ENCODE peak calls at places on chromosomes 4 and X, in seven cellular contexts. M, F, W, U, A, L and Z are unnamed samples.

GRCh38 chr4:113457886-113458285 is 303.7 kb downstream of the CAMK2D start:
- DNase-seq in M (no peak), F (no peak), W (no peak), U (no peak), A (no peak), L (no peak), Z (no peak)

GRCh38 chr4:14234330-14234729 is 606.8 kb upstream of the BOD1L1 start:
- DNase-seq in M (no peak), F (peak), W (no peak), U (no peak), A (no peak), L (no peak), Z (no peak)

GRCh38 chrX:104085919-104086318 is 9.9 kb upstream of the TMSB15C start:
- DNase-seq in M (no peak), F (no peak), W (no peak), U (no peak), A (no peak), L (peak), Z (no peak)

GRCh38 chr4:33940281-33940680 is 2304.0 kb downstream of the ARAP2 start:
- DNase-seq in M (no peak), F (peak), W (no peak), U (no peak), A (no peak), L (no peak), Z (no peak)

GRCh38 chrX:78527263-78527662 is 131.9 kb downstream of the RTL3 start:
- DNase-seq in M (no peak), F (peak), W (no peak), U (peak), A (no peak), L (no peak), Z (no peak)

GRCh38 chr4:6886886-6887285 is 22.7 kb upstream of the TBC1D14 start:
- DNase-seq in M (no peak), F (no peak), W (no peak), U (no peak), A (peak), L (no peak), Z (no peak)

GRCh38 chrX:108018659-108019381 is 26.0 kb upstream of the VSIG1 start:
- DNase-seq in M (no peak), F (no peak), W (no peak), U (peak), A (no peak), L (no peak), Z (no peak)

GRCh38 chr4:159210975-159211374 is 108.1 kb downstream of the RAPGEF2 start:
- DNase-seq in M (no peak), F (no peak), W (no peak), U (no peak), A (no peak), L (no peak), Z (no peak)

GRCh38 chrX:41313419-41313818 is 20.5 kb upstream of the DDX3X start:
- DNase-seq in M (no peak), F (peak), W (no peak), U (no peak), A (no peak), L (peak), Z (no peak)

GRCh38 chr4:48779095-48779997 is 733 bp downstream of the FRYL start:
- DNase-seq in M (no peak), F (peak), W (peak), U (peak), A (peak), L (peak), Z (peak)

GRCh38 chr4:56077676-56078075 is 128.9 kb downstream of the CEP135 start:
- DNase-seq in M (no peak), F (no peak), W (no peak), U (no peak), A (no peak), L (no peak), Z (no peak)

GRCh38 chrX:131633285-131633917 is 89.5 kb downstream of the OR13H1 start:
- DNase-seq in M (peak), F (peak), W (peak), U (peak), A (no peak), L (no peak), Z (peak)

GRCh38 chr4:151573945-151574344 is 165.0 kb downstream of the FHIP1A start:
- DNase-seq in M (no peak), F (peak), W (no peak), U (no peak), A (no peak), L (peak), Z (no peak)

GRCh38 chrX:139077303-139078131 is 366.0 kb upstream of the FGF13 start:
- DNase-seq in M (no peak), F (peak), W (no peak), U (no peak), A (no peak), L (no peak), Z (no peak)

GRCh38 chr4:156945532-156945931 is 26.1 kb downstream of the PDGFC start:
- DNase-seq in M (no peak), F (no peak), W (no peak), U (no peak), A (no peak), L (no peak), Z (no peak)

GRCh38 chr4:40417941-40418340 is 82.8 kb downstream of the CHRNA9 start:
- DNase-seq in M (no peak), F (no peak), W (no peak), U (no peak), A (no peak), L (no peak), Z (no peak)

GRCh38 chrX:19624754-19625153 is 109.4 kb upstream of the MAP3K15 start:
- DNase-seq in M (no peak), F (no peak), W (no peak), U (no peak), A (no peak), L (no peak), Z (no peak)

GRCh38 chr4:112523008-112523440 is 7.0 kb upstream of the NEUROG2 start:
- DNase-seq in M (no peak), F (no peak), W (no peak), U (peak), A (no peak), L (peak), Z (no peak)

GRCh38 chr4:7423391-7423790 is 11.3 kb downstream of the PSAPL1 start:
- DNase-seq in M (no peak), F (no peak), W (peak), U (no peak), A (peak), L (no peak), Z (no peak)

GRCh38 chrX:151151668-151152267 is 24.6 kb upstream of the GPR50 start:
- DNase-seq in M (peak), F (peak), W (no peak), U (peak), A (no peak), L (no peak), Z (no peak)

GRCh38 chr4:77913353-77913752 is 50.7 kb downstream of the MRPL1 start:
- DNase-seq in M (no peak), F (peak), W (no peak), U (no peak), A (no peak), L (no peak), Z (no peak)

GRCh38 chrX:103782640-103783039 is 6.0 kb downstream of the PLP1 start:
- DNase-seq in M (no peak), F (no peak), W (no peak), U (no peak), A (no peak), L (no peak), Z (no peak)

GRCh38 chr4:72886602-72887001 is 182.9 kb downstream of the COX18 start:
- DNase-seq in M (no peak), F (peak), W (no peak), U (no peak), A (no peak), L (no peak), Z (no peak)
- TF ChIP-seq CTCF in M (peak), F (peak), W (no peak), U (no peak), A (no peak), L (no peak), Z (peak)

GRCh38 chr4:94939791-94940530 is 182.2 kb downstream of the BMPR1B start:
- DNase-seq in M (no peak), F (peak), W (no peak), U (no peak), A (no peak), L (no peak), Z (no peak)
- TF ChIP-seq CTCF in M (no peak), F (no peak), W (no peak), U (no peak), A (no peak), L (no peak), Z (no peak)

GRCh38 chr4:169286562-169287301 is 16.0 kb upstream of the SH3RF1 start:
- DNase-seq in M (no peak), F (peak), W (no peak), U (peak), A (no peak), L (no peak), Z (no peak)
- TF ChIP-seq CTCF in M (peak), F (no peak), W (no peak), U (peak), A (no peak), L (no peak), Z (peak)

GRCh38 chr4:184167576-184167975 is 50.1 kb downstream of the ENPP6 start:
- DNase-seq in M (no peak), F (no peak), W (no peak), U (no peak), A (no peak), L (no peak), Z (no peak)

GRCh38 chr4:184166736-184167135 is 50.9 kb downstream of the ENPP6 start:
- DNase-seq in M (no peak), F (no peak), W (no peak), U (no peak), A (no peak), L (no peak), Z (no peak)

GRCh38 chr4:184165291-184165690 is 52.4 kb downstream of the ENPP6 start:
- DNase-seq in M (no peak), F (no peak), W (no peak), U (peak), A (no peak), L (no peak), Z (no peak)

GRCh38 chr4:184168406-184169019 is 49.2 kb downstream of the ENPP6 start:
- DNase-seq in M (peak), F (peak), W (peak), U (peak), A (no peak), L (peak), Z (peak)

DNA sequence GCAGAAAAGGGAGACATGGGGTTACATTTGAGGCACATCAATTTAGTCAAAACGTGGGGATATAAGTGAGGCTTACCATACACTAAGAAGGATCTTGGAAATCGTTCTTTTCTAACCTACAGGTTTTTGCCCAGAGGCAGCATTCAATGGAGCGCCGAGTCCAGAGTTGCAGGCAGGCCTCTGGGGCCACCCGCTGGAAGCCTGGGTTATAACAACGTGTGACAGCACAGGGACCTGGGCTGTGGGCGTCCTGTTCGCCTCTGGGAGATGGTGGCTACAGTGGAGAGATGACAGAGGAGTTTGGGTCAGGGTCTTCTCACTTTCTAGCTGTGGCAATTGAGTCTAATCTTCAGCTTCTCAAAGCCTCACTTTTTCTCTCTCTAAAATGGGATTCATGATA is 53.9 kb downstream of the ENPP6 start:
- DNase-seq in M (no peak), F (peak), W (no peak), U (peak), A (no peak), L (no peak), Z (no peak)
- TF ChIP-seq CTCF in M (peak), F (peak), W (peak), U (peak), A (peak), L (no peak), Z (peak)